ENCODE peak calls at places on chromosome 6, in ten cellular contexts. One of them, this sample, is unnamed.

GRCh38 chr6:168713839-168714238 is 272.9 kb downstream of the SMOC2 start:
- DNase-seq in AG04450: no peak
- DNase-seq in head of caudate nucleus: no peak
- DNase-seq in GM12891: no peak
- DNase-seq in stimulated activated CD8-positive, alpha-beta memory T cell treated with anti-CD3 and anti-CD28 coated beads, Interleukin-4, amount 100 ng/mL, for 24 hours: no peak
- DNase-seq in HCT116: peak; percentile 49
- DNase-seq in NAMALWA: peak; percentile 17
- DNase-seq in activated CD8-positive, alpha-beta memory T cell treated with anti-CD3 and anti-CD28 coated beads, Interleukin-2, amount 50 U/mL, for 48 hours: no peak
- DNase-seq in neural progenitor cell: no peak
- DNase-seq in cardiac fibroblast: peak; percentile 12
- DNase-seq in this sample: no peak

GRCh38 chr6:82741325-82741995 is 324.2 kb downstream of the UBE3D start:
- DNase-seq in AG04450: no peak
- DNase-seq in head of caudate nucleus: no peak
- DNase-seq in GM12891: no peak
- DNase-seq in stimulated activated CD8-positive, alpha-beta memory T cell treated with anti-CD3 and anti-CD28 coated beads, Interleukin-4, amount 100 ng/mL, for 24 hours: no peak
- DNase-seq in HCT116: no peak
- DNase-seq in NAMALWA: no peak
- DNase-seq in activated CD8-positive, alpha-beta memory T cell treated with anti-CD3 and anti-CD28 coated beads, Interleukin-2, amount 50 U/mL, for 48 hours: no peak
- DNase-seq in neural progenitor cell: no peak
- DNase-seq in cardiac fibroblast: no peak
- DNase-seq in this sample: no peak

GRCh38 chr6:44022296-44022661 is 105.0 kb downstream of the MRPL14 start:
- DNase-seq in AG04450: no peak
- DNase-seq in head of caudate nucleus: no peak
- DNase-seq in GM12891: no peak
- DNase-seq in stimulated activated CD8-positive, alpha-beta memory T cell treated with anti-CD3 and anti-CD28 coated beads, Interleukin-4, amount 100 ng/mL, for 24 hours: no peak
- DNase-seq in HCT116: no peak
- DNase-seq in NAMALWA: no peak
- DNase-seq in activated CD8-positive, alpha-beta memory T cell treated with anti-CD3 and anti-CD28 coated beads, Interleukin-2, amount 50 U/mL, for 48 hours: peak; percentile 26
- DNase-seq in neural progenitor cell: no peak
- DNase-seq in cardiac fibroblast: peak; percentile 47
- DNase-seq in this sample: no peak

GRCh38 chr6:32293695-32294094 is 69.8 kb upstream of the NOTCH4 start:
- DNase-seq in AG04450: no peak
- DNase-seq in head of caudate nucleus: no peak
- DNase-seq in GM12891: no peak
- DNase-seq in stimulated activated CD8-positive, alpha-beta memory T cell treated with anti-CD3 and anti-CD28 coated beads, Interleukin-4, amount 100 ng/mL, for 24 hours: no peak
- DNase-seq in HCT116: no peak
- DNase-seq in NAMALWA: no peak
- DNase-seq in activated CD8-positive, alpha-beta memory T cell treated with anti-CD3 and anti-CD28 coated beads, Interleukin-2, amount 50 U/mL, for 48 hours: no peak
- DNase-seq in neural progenitor cell: no peak
- DNase-seq in cardiac fibroblast: no peak
- DNase-seq in this sample: no peak

GRCh38 chr6:6753301-6753700 is 164.8 kb downstream of the LY86 start:
- DNase-seq in AG04450: no peak
- DNase-seq in head of caudate nucleus: no peak
- DNase-seq in GM12891: no peak
- DNase-seq in stimulated activated CD8-positive, alpha-beta memory T cell treated with anti-CD3 and anti-CD28 coated beads, Interleukin-4, amount 100 ng/mL, for 24 hours: no peak
- DNase-seq in HCT116: no peak
- DNase-seq in NAMALWA: no peak
- DNase-seq in activated CD8-positive, alpha-beta memory T cell treated with anti-CD3 and anti-CD28 coated beads, Interleukin-2, amount 50 U/mL, for 48 hours: no peak
- DNase-seq in neural progenitor cell: no peak
- DNase-seq in cardiac fibroblast: no peak
- DNase-seq in this sample: no peak

GRCh38 chr6:113879186-113880096 is 22.3 kb downstream of the MARCKS start:
- DNase-seq in AG04450: no peak
- DNase-seq in head of caudate nucleus: peak; percentile 67
- DNase-seq in GM12891: no peak
- DNase-seq in stimulated activated CD8-positive, alpha-beta memory T cell treated with anti-CD3 and anti-CD28 coated beads, Interleukin-4, amount 100 ng/mL, for 24 hours: no peak
- DNase-seq in HCT116: peak; percentile 68
- DNase-seq in NAMALWA: peak; percentile 73
- DNase-seq in activated CD8-positive, alpha-beta memory T cell treated with anti-CD3 and anti-CD28 coated beads, Interleukin-2, amount 50 U/mL, for 48 hours: no peak
- DNase-seq in neural progenitor cell: peak; percentile 68
- DNase-seq in cardiac fibroblast: peak; percentile 82
- DNase-seq in this sample: peak; percentile 63

GRCh38 chr6:163419413-163420314 is 5.1 kb downstream of the QKI start:
- DNase-seq in AG04450: no peak
- DNase-seq in head of caudate nucleus: no peak
- DNase-seq in GM12891: no peak
- DNase-seq in stimulated activated CD8-positive, alpha-beta memory T cell treated with anti-CD3 and anti-CD28 coated beads, Interleukin-4, amount 100 ng/mL, for 24 hours: no peak
- DNase-seq in HCT116: no peak
- DNase-seq in NAMALWA: no peak
- DNase-seq in activated CD8-positive, alpha-beta memory T cell treated with anti-CD3 and anti-CD28 coated beads, Interleukin-2, amount 50 U/mL, for 48 hours: no peak
- DNase-seq in neural progenitor cell: no peak
- DNase-seq in cardiac fibroblast: no peak
- DNase-seq in this sample: no peak

GRCh38 chr6:168188974-168189678 is 110.1 kb upstream of the FRMD1 start:
- DNase-seq in AG04450: no peak
- DNase-seq in head of caudate nucleus: no peak
- DNase-seq in GM12891: no peak
- DNase-seq in stimulated activated CD8-positive, alpha-beta memory T cell treated with anti-CD3 and anti-CD28 coated beads, Interleukin-4, amount 100 ng/mL, for 24 hours: no peak
- DNase-seq in HCT116: no peak
- DNase-seq in NAMALWA: no peak
- DNase-seq in activated CD8-positive, alpha-beta memory T cell treated with anti-CD3 and anti-CD28 coated beads, Interleukin-2, amount 50 U/mL, for 48 hours: peak; percentile 20
- DNase-seq in neural progenitor cell: no peak
- DNase-seq in cardiac fibroblast: no peak
- DNase-seq in this sample: no peak

GRCh38 chr6:73803562-73804221 is 107.7 kb downstream of the CD109 start:
- DNase-seq in AG04450: peak; percentile 88
- DNase-seq in head of caudate nucleus: peak; percentile 23
- DNase-seq in GM12891: no peak
- DNase-seq in stimulated activated CD8-positive, alpha-beta memory T cell treated with anti-CD3 and anti-CD28 coated beads, Interleukin-4, amount 100 ng/mL, for 24 hours: no peak
- DNase-seq in HCT116: peak; percentile 32
- DNase-seq in NAMALWA: peak; percentile 45
- DNase-seq in activated CD8-positive, alpha-beta memory T cell treated with anti-CD3 and anti-CD28 coated beads, Interleukin-2, amount 50 U/mL, for 48 hours: no peak
- DNase-seq in neural progenitor cell: peak; percentile 79
- DNase-seq in cardiac fibroblast: peak; percentile 90
- DNase-seq in this sample: no peak

GRCh38 chr6:25359191-25359861 is 80.2 kb downstream of the CARMIL1 start:
- DNase-seq in AG04450: no peak
- DNase-seq in head of caudate nucleus: peak; percentile 48
- DNase-seq in GM12891: no peak
- DNase-seq in stimulated activated CD8-positive, alpha-beta memory T cell treated with anti-CD3 and anti-CD28 coated beads, Interleukin-4, amount 100 ng/mL, for 24 hours: no peak
- DNase-seq in HCT116: no peak
- DNase-seq in NAMALWA: no peak
- DNase-seq in activated CD8-positive, alpha-beta memory T cell treated with anti-CD3 and anti-CD28 coated beads, Interleukin-2, amount 50 U/mL, for 48 hours: no peak
- DNase-seq in neural progenitor cell: peak; percentile 29
- DNase-seq in cardiac fibroblast: peak; percentile 76
- DNase-seq in this sample: peak; percentile 61

GRCh38 chr6:10800810-10801209 is 37.5 kb downstream of the MAK start:
- DNase-seq in AG04450: peak; percentile 3
- DNase-seq in head of caudate nucleus: no peak
- DNase-seq in GM12891: no peak
- DNase-seq in stimulated activated CD8-positive, alpha-beta memory T cell treated with anti-CD3 and anti-CD28 coated beads, Interleukin-4, amount 100 ng/mL, for 24 hours: no peak
- DNase-seq in HCT116: peak; percentile 4
- DNase-seq in NAMALWA: no peak
- DNase-seq in activated CD8-positive, alpha-beta memory T cell treated with anti-CD3 and anti-CD28 coated beads, Interleukin-2, amount 50 U/mL, for 48 hours: no peak
- DNase-seq in neural progenitor cell: no peak
- DNase-seq in cardiac fibroblast: peak; percentile 6
- DNase-seq in this sample: no peak

GRCh38 chr6:163489584-163489983 is 75.1 kb downstream of the QKI start:
- DNase-seq in AG04450: no peak
- DNase-seq in head of caudate nucleus: no peak
- DNase-seq in GM12891: no peak
- DNase-seq in stimulated activated CD8-positive, alpha-beta memory T cell treated with anti-CD3 and anti-CD28 coated beads, Interleukin-4, amount 100 ng/mL, for 24 hours: no peak
- DNase-seq in HCT116: no peak
- DNase-seq in NAMALWA: no peak
- DNase-seq in activated CD8-positive, alpha-beta memory T cell treated with anti-CD3 and anti-CD28 coated beads, Interleukin-2, amount 50 U/mL, for 48 hours: no peak
- DNase-seq in neural progenitor cell: no peak
- DNase-seq in cardiac fibroblast: no peak
- DNase-seq in this sample: no peak

GRCh38 chr6:30263734-30264133 is 50.5 kb upstream of the TRIM26 start:
- DNase-seq in AG04450: no peak
- DNase-seq in head of caudate nucleus: peak; percentile 17
- DNase-seq in GM12891: no peak
- DNase-seq in stimulated activated CD8-positive, alpha-beta memory T cell treated with anti-CD3 and anti-CD28 coated beads, Interleukin-4, amount 100 ng/mL, for 24 hours: no peak
- DNase-seq in HCT116: no peak
- DNase-seq in NAMALWA: no peak
- DNase-seq in activated CD8-positive, alpha-beta memory T cell treated with anti-CD3 and anti-CD28 coated beads, Interleukin-2, amount 50 U/mL, for 48 hours: no peak
- DNase-seq in neural progenitor cell: no peak
- DNase-seq in cardiac fibroblast: no peak
- DNase-seq in this sample: peak; percentile 50

GRCh38 chr6:2081155-2082138 is 164.0 kb downstream of the GMDS start:
- DNase-seq in AG04450: no peak
- DNase-seq in head of caudate nucleus: no peak
- DNase-seq in GM12891: peak; percentile 13
- DNase-seq in stimulated activated CD8-positive, alpha-beta memory T cell treated with anti-CD3 and anti-CD28 coated beads, Interleukin-4, amount 100 ng/mL, for 24 hours: peak; percentile 3
- DNase-seq in HCT116: no peak
- DNase-seq in NAMALWA: no peak
- DNase-seq in activated CD8-positive, alpha-beta memory T cell treated with anti-CD3 and anti-CD28 coated beads, Interleukin-2, amount 50 U/mL, for 48 hours: no peak
- DNase-seq in neural progenitor cell: no peak
- DNase-seq in cardiac fibroblast: no peak
- DNase-seq in this sample: no peak

GRCh38 chr6:160132776-160133338 is 11.2 kb downstream of the SLC22A1 start:
- DNase-seq in AG04450: no peak
- DNase-seq in head of caudate nucleus: no peak
- DNase-seq in GM12891: no peak
- DNase-seq in stimulated activated CD8-positive, alpha-beta memory T cell treated with anti-CD3 and anti-CD28 coated beads, Interleukin-4, amount 100 ng/mL, for 24 hours: no peak
- DNase-seq in HCT116: no peak
- DNase-seq in NAMALWA: no peak
- DNase-seq in activated CD8-positive, alpha-beta memory T cell treated with anti-CD3 and anti-CD28 coated beads, Interleukin-2, amount 50 U/mL, for 48 hours: no peak
- DNase-seq in neural progenitor cell: no peak
- DNase-seq in cardiac fibroblast: no peak
- DNase-seq in this sample: no peak